ENCODE peak calls at places on chromosome 15, in ten cellular contexts. U, F, B, S, M, H, N, Z, R and C are unnamed samples.

GRCh38 chr15:65259367-65259781 is 27.3 kb downstream of the PARP16 start:
- DNase-seq in U (no peak), F (no peak), B (no peak), S (no peak), M (no peak), H (no peak), N (peak; percentile 51), Z (no peak), R (no peak), C (no peak)

GRCh38 chr15:77984446-77984861 is 93.1 kb downstream of the TBC1D2B start:
- DNase-seq in U (no peak), F (no peak), B (no peak), S (no peak), M (no peak), H (no peak), N (no peak), Z (no peak), R (no peak), C (no peak)

GRCh38 chr15:90232941-90233700 is 620 bp downstream of the CIB1 start:
- DNase-seq in U (peak; percentile 53), F (peak; percentile 46), B (peak; percentile 61), S (no peak), M (peak; percentile 14), H (peak; percentile 42), N (peak; percentile 88), Z (peak; percentile 26), R (peak; percentile 80), C (peak; percentile 55)

GRCh38 chr15:79031821-79032220 is 58.8 kb downstream of the RASGRF1 start:
- DNase-seq in U (no peak), F (no peak), B (no peak), S (no peak), M (no peak), H (no peak), N (no peak), Z (no peak), R (no peak), C (no peak)

GRCh38 chr15:37037256-37037655 is 63.1 kb downstream of the MEIS2 start:
- DNase-seq in U (no peak), F (no peak), B (no peak), S (no peak), M (no peak), H (no peak), N (no peak), Z (no peak), R (no peak), C (no peak)

GRCh38 chr15:56960116-56960515 is 41.7 kb downstream of the TCF12 start:
- DNase-seq in U (no peak), F (no peak), B (no peak), S (peak; percentile 46), M (no peak), H (no peak), N (no peak), Z (no peak), R (no peak), C (no peak)

GRCh38 chr15:55005679-55006078 is 191.1 kb downstream of the RSL24D1 start:
- DNase-seq in U (no peak), F (no peak), B (no peak), S (no peak), M (no peak), H (no peak), N (no peak), Z (no peak), R (no peak), C (no peak)

GRCh38 chr15:57726411-57726810 is 19.9 kb downstream of the POLR2M start:
- DNase-seq in U (peak; percentile 22), F (no peak), B (no peak), S (no peak), M (peak; percentile 49), H (peak; percentile 52), N (no peak), Z (peak; percentile 53), R (no peak), C (no peak)

GRCh38 chr15:90223441-90224165 is 10.1 kb downstream of the CIB1 start:
- DNase-seq in U (no peak), F (no peak), B (no peak), S (no peak), M (no peak), H (no peak), N (no peak), Z (no peak), R (no peak), C (no peak)

GRCh38 chr15:85642693-85643058 is 152.0 kb downstream of the KLHL25 start:
- DNase-seq in U (peak; percentile 92), F (peak; percentile 59), B (no peak), S (no peak), M (no peak), H (peak; percentile 89), N (peak; percentile 35), Z (peak; percentile 55), R (no peak), C (no peak)

GRCh38 chr15:85636351-85636750 is 158.4 kb downstream of the KLHL25 start:
- DNase-seq in U (no peak), F (no peak), B (no peak), S (no peak), M (no peak), H (no peak), N (no peak), Z (no peak), R (no peak), C (no peak)

GRCh38 chr15:85646538-85647091 is 148.1 kb downstream of the KLHL25 start:
- DNase-seq in U (no peak), F (peak; percentile 94), B (no peak), S (peak; percentile 61), M (peak; percentile 56), H (no peak), N (no peak), Z (peak; percentile 93), R (no peak), C (no peak)

GRCh38 chr15:85639752-85640381 is 154.9 kb downstream of the KLHL25 start:
- DNase-seq in U (peak; percentile 50), F (peak; percentile 70), B (no peak), S (no peak), M (peak; percentile 54), H (peak; percentile 50), N (no peak), Z (peak; percentile 72), R (no peak), C (no peak)

DNA sequence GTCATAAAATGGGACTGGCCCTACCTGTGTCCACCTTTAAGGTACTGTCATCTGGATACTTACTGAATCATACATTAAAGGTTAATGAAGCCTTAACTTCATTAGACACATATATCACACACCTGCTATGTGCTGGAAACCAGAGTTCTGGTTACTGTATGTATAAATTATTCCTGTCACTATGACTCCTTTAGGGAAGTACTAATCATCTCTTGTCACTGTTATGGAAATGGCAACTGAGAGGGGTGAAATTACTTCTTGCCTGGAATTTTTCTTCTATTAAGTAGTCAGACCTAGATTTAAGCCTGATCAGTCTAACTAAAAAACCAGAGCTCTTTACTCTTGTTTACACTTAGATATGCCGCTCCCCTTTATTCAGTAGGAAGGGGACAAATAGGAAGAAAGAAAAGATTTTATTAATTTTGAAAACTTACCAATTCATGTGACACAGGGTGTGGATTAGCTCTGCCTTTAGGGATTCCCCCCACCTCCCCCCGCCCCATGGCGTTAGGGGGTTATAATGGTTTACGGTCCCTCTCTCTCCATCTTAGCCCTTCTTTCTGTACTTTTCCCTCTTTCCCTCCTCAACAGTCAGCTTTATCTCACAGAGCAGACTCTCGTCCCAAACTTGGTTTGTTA is 152.6 kb downstream of the KLHL25 start:
- DNase-seq in U (no peak), F (no peak), B (no peak), S (no peak), M (no peak), H (no peak), N (no peak), Z (no peak), R (no peak), C (no peak)
- TF ChIP-seq CTCF in U (no peak), F (no peak), B (no peak), S (no peak), M (no peak), H (no peak), N (no peak), Z (no peak), R (no peak), C (no peak)

DNA sequence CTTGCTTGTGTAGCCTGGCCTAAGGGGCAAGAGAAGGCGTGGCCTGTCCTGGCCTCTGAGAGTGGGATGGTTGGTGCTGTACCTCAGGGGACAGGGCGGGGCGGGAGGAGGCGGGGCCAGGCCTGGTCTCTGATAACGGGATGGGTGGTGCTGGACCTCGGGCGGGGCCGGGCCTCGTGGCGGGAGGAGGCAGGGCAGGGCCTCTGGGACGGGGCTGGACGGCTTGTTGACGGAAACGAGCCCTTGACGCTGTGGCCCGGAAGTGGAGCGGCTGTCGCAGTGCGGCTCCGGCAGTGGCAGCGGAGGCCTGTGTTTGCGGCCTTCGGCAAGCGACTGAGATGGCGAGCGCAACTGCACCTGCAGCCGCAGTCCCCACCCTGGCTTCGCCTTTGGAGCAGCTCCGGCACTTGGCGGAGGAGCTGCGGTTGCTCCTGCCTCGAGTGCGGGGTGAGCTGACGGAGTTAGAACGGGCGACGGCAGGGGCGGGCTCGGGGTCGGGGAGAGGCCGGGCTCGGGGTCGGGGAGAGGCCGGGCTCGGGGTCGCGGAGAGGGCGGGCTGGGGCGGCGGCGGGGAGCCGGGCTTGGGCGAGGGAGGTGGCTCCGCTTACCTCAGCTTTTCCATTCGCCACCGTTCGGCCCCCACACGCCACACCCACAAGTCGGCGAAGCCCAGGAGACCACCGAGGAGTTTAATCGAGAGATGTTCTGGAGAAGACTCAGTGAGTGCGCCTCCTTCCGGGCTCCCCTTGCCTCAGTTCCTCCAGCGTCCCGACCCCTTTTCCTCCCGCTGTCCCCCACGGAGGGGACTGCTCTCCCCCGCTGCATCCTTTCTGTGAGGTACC is at the start of gene CCNDBP1:
- DNase-seq in U (peak; percentile 77), F (peak; percentile 65), B (peak; percentile 98), S (peak; percentile 97), M (peak; percentile 69), H (peak; percentile 81), N (peak; percentile 95), Z (peak; percentile 61), R (peak; percentile 99), C (peak; percentile 99)
- TF ChIP-seq CTCF in U (peak; percentile 40), F (peak; percentile 52), B (peak; percentile 65), S (peak; percentile 57), M (peak; percentile 68), H (peak; percentile 50), N (peak; percentile 56), Z (peak; percentile 36), R (peak; percentile 33), C (peak; percentile 63)

GRCh38 chr15:45276851-45277250 is 24.8 kb downstream of the SLC28A2 start:
- DNase-seq in U (peak; percentile 32), F (peak; percentile 6), B (no peak), S (no peak), M (no peak), H (peak; percentile 44), N (peak; percentile 58), Z (peak; percentile 21), R (no peak), C (no peak)
- TF ChIP-seq CTCF in U (peak; percentile 29), F (peak; percentile 40), B (peak; percentile 51), S (peak; percentile 45), M (peak; percentile 47), H (peak; percentile 36), N (peak; percentile 52), Z (peak; percentile 45), R (peak; percentile 38), C (peak; percentile 4)

DNA sequence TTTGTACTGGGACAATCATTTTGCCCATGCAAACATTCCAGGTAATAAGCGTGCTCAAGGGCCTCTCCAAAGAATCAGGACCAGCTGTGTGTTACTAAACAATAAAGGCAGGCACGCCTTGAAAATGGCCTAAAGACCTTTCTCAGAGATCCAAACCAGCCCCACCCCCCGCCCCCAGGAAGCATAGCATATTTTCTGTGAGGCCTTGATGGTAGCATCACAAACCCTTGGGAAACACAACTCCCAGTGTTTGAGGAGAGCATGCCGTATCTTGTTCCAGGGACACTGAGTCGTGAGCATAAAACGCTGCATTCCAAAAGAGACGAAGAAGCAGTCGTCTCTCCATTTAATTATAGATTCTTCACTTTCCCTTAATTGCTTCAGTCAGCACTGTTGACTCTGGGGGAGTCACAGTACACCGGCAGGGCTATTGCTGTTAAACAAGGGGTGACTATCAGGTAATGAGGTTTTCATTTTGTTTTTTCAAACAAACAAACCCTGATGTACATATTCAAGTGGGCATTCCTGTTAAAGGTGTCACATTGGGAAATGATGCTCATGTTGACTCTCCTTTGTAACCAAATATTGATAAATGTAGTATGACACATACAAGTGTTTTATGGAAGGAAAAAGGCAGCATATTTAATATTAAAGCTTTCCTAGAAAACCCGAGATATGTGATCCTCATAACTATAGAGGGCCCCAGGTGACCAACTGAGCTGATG is 4.4 kb upstream of the TPM1 start:
- DNase-seq in U (no peak), F (no peak), B (no peak), S (no peak), M (no peak), H (no peak), N (no peak), Z (no peak), R (no peak), C (no peak)
- TF ChIP-seq CTCF in U (no peak), F (no peak), B (no peak), S (no peak), M (no peak), H (no peak), N (no peak), Z (no peak), R (no peak), C (no peak)